ENCODE peak calls at places on chromosome 1, in four cellular contexts. A is colonic mucosa, N is A549, O is fibroblast of lung. Q is an unnamed sample.

GRCh38 chr1:41504126-41505035 is 19.9 kb upstream of the EDN2 start:
- DNase-seq in A (no peak), O (peak; percentile 79), N (no peak), Q (peak; percentile 31)

GRCh38 chr1:17030186-17030585 is 18.5 kb upstream of the ATP13A2 start:
- DNase-seq in O (no peak), N (no peak), A (no peak), Q (no peak)

GRCh38 chr1:154998818-154999650 is 3.6 kb upstream of the ZBTB7B start:
- DNase-seq in A (peak; percentile 79), O (peak; percentile 59), N (peak; percentile 82), Q (peak; percentile 77)

GRCh38 chr1:94949681-94950661 is 23.1 kb upstream of the CNN3 start:
- DNase-seq in O (peak; percentile 70), N (no peak), A (peak; percentile 59), Q (peak; percentile 59)

GRCh38 chr1:241688940-241689368 is 36.9 kb downstream of the WDR64 start:
- DNase-seq in A (no peak), O (peak; percentile 67), N (no peak), Q (peak; percentile 22)

GRCh38 chr1:77536813-77537212 is 145.6 kb downstream of the ZZZ3 start:
- DNase-seq in O (peak; percentile 98), A (no peak), N (peak; percentile 19), Q (peak; percentile 97)

GRCh38 chr1:33361553-33362262 is 40.8 kb upstream of the A3GALT2 start:
- DNase-seq in N (no peak), A (no peak), O (no peak), Q (no peak)

GRCh38 chr1:69081671-69082070 is 486.1 kb upstream of the LRRC7 start:
- DNase-seq in N (no peak), O (no peak), A (no peak), Q (peak; percentile 62)

GRCh38 chr1:94036721-94037120 is 84.2 kb downstream of the ABCA4 start:
- DNase-seq in O (peak; percentile 66), A (no peak), N (no peak), Q (peak; percentile 98)

GRCh38 chr1:230708631-230709580 is 5.0 kb downstream of the AGT start:
- DNase-seq in N (no peak), O (no peak), A (peak; percentile 93), Q (peak; percentile 9)

GRCh38 chr1:37471345-37472231 is 2.8 kb upstream of the ZC3H12A start:
- DNase-seq in N (peak; percentile 96), A (peak; percentile 83), O (peak; percentile 95), Q (peak; percentile 88)

GRCh38 chr1:110893908-110894490 is 21.1 kb downstream of the CD53 start:
- DNase-seq in A (no peak), O (no peak), N (no peak), Q (no peak)
- TF ChIP-seq CTCF in A (no peak), O (no peak), N (no peak), Q (no peak)

GRCh38 chr1:153544453-153545066 is 1.0 kb downstream of the S100A4 start:
- DNase-seq in N (no peak), A (no peak), O (no peak), Q (no peak)

GRCh38 chr1:153546796-153547559 is 1.4 kb upstream of the S100A4 start:
- DNase-seq in N (no peak), O (no peak), A (no peak), Q (no peak)

GRCh38 chr1:153547560-153548551 is 1.2 kb downstream of the S100A3 start:
- DNase-seq in N (no peak), O (no peak), A (peak; percentile 15), Q (no peak)

GRCh38 chr1:153545067-153546055 is at the start of gene S100A4:
- DNase-seq in O (peak; percentile 94), A (peak; percentile 99), N (peak; percentile 97), Q (peak; percentile 96)

DNA sequence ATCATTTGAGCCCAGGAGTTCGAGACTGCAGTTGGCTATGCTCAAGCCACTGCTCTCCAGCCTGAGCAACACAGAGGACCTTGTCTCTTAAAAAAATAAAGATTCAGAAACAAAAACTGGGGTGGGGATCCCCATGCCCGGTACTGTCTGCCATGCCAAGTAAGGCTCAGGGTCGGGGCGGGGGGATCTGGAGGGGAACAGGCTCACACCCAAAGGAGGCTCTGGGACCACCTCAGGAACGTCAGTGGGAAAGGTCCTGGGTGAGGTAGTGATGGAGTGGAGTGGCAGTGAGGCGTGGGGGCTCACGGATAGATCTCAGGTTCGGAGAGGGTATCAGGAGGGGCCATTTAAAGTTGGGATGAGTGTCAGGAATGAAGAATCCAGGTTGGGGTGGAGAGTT is 765 bp upstream of the S100A4 start:
- DNase-seq in N (no peak), A (no peak), O (no peak), Q (no peak)
- H3K4me3 ChIP-seq in N (peak overlapping the region; percentile 62), A (no peak overlapping the region), O (no peak overlapping the region), Q (peak overlapping the region; percentile 65)

DNA sequence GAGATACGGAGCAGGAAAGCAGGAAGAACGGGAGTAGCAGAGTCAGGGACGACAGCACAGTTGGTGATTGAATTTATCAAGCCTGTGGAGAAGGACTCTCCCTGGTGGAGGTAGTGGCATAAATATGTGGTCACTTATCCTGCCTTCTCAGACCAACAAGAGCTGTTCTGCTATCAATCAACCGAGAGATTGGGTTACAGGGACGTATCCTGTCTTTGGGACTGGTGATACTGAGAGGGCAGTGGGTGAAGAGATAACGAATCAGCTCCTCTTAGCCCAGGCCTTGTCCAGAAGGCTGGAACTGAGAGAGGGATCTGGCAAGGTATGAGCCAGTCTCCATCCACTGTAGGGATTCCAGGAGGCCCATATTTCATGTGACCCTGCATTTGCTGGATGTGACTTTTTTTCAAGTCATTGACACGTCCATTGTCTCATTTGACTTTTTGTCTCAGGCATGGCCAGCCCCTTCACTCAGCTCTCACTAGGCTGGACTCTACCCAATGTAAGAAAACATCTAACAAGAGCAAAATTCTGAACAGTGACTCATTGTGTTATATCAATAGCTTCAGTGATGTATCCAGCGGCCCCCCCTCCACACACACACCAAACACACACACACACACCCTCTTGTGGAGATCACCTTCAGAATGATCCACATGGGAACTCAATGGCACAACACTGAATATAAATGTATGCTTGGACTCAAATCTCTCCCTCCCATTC is 11.3 kb downstream of the C1orf116 start:
- DNase-seq in N (no peak), O (peak; percentile 87), A (no peak), Q (peak; percentile 63)
- TF ChIP-seq CTCF in N (no peak), O (no peak), A (no peak), Q (no peak)

GRCh38 chr1:25610822-25611630 is 5.6 kb upstream of the MAN1C1 start:
- DNase-seq in A (no peak), O (no peak), N (no peak), Q (peak; percentile 43)

GRCh38 chr1:25611843-25612242 is 4.7 kb upstream of the MAN1C1 start:
- DNase-seq in N (no peak), O (no peak), A (no peak), Q (no peak)

GRCh38 chr1:25607123-25607522 is 9.5 kb upstream of the MAN1C1 start:
- DNase-seq in O (no peak), N (no peak), A (no peak), Q (no peak)

GRCh38 chr1:25609921-25610320 is 6.7 kb upstream of the MAN1C1 start:
- DNase-seq in O (no peak), N (no peak), A (no peak), Q (peak; percentile 52)

DNA sequence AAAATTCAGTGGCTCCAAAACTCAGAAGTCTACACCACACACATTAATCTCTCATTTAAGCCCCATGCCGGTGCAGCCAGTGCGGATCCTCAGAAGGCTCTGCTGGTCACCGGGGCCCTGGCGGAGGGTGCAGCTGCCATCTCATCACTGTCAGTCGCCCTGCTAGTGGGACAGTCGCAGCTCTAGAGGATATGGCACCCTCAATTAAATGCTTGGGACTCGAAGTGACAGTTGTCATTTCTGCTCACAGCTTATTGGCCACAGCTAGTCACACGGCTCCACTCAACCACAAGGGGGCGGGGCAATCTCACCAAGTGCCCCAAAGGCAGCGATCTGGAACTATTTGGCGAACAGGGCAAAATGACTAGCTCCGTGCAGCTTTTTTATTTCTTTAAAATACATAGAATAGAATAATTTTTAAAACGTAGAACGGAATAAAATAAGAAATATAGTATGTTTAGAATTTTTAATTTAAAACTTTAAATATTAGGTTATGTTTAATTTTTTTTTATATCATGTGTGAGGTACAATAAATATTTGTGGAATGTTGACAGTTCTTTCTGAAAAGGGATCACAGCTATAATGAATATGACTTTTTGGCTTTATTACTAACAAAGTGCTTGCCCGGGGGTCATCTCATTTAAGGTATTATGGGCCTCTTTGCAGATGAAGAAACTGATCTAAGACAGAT is 8.0 kb upstream of the MAN1C1 start:
- DNase-seq in A (peak; percentile 91), N (peak; percentile 64), O (peak; percentile 56), Q (peak; percentile 74)
- H3K4me3 ChIP-seq in A (no peak overlapping the region), N (no peak overlapping the region), O (no peak overlapping the region), Q (no peak overlapping the region)

DNA sequence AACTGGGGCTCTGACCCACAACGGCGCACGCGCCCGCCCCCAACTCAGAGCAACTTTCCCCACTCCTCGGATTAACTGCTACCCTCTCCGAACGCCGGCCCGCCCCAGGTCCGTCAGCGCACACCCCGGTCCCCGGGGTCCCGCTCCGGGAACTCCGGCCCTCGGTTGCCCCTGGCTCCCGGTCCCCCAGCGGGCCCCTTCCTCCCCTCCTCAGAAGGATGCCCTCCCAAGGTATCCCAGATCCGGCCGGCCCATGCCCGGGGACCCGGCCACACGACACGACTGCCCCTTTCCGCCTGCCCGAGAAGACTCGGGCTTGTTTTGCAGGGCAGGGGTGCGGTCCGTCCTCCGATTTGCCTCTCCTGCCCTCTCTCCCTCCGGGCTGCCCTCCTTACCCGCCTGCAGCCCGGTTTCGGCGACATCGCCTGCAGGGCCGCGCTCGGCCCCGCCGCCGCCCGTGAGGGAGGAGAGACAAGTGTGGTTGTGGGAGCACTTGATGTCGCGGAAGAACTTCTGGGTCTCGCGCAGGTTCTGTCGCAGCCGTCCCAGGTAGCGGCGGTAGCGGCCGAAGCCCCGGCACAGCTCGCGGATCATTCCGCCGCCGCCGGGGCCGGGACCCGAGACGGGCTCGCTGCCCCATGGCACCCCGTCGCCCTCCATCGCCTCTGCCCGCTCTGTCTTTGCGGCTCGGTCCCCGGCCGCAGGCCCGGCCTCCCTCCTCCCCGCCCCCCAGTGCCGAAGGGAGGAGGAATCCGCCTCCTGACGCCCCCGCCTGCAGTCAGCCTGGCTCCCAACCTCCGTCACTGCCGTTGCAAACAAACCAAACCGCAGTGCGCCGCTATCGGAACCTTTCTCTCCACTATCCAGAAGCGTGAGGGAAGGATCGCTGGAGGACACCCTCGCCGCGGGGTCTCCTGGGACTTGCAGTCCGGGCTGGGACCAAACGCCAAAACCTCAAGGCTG is at the start of gene DSTYK:
- DNase-seq in O (peak; percentile 97), N (peak; percentile 97), A (peak; percentile 94), Q (peak; percentile 98)
- TF ChIP-seq CTCF in O (no peak), N (peak; percentile 6), A (no peak), Q (no peak)

Q was measured in fibroblast of the aortic adventitia.